ENCODE peak calls at places on chromosomes 16 and 17, in four cellular contexts. P, J, U and A are unnamed samples.

GRCh38 chr16:28992496-28992895 is 7.6 kb downstream of the LAT start:
- DNase-seq in P (no peak), J (no peak), U (no peak), A (no peak)

GRCh38 chr17:44915321-44915726 is at the start of gene GFAP:
- DNase-seq in P (no peak), J (no peak), U (peak; percentile 50), A (no peak)

GRCh38 chr17:44122825-44123355 is 551 bp downstream of the HDAC5 start:
- DNase-seq in P (no peak), J (no peak), U (no peak), A (no peak)

GRCh38 chr16:4936181-4936990 is 562 bp downstream of the PPL start:
- DNase-seq in P (peak; percentile 53), J (peak; percentile 64), U (no peak), A (peak; percentile 28)

GRCh38 chr17:47250855-47251254 is 2.8 kb upstream of the ITGB3 start:
- DNase-seq in P (no peak), J (no peak), U (no peak), A (no peak)

GRCh38 chr16:4697867-4698291 is 4.5 kb downstream of the NUDT16L1 start:
- DNase-seq in P (no peak), J (no peak), U (no peak), A (no peak)

GRCh38 chr16:81517630-81518438 is 73.2 kb downstream of the CMIP start:
- DNase-seq in P (no peak), J (no peak), U (peak; percentile 43), A (no peak)

GRCh38 chr16:2799852-2800226 is 1.6 kb downstream of the PRSS41 start:
- DNase-seq in P (peak; percentile 81), J (peak; percentile 3), U (no peak), A (no peak)

GRCh38 chr16:57984443-57985203 is 13.7 kb upstream of the CNGB1 start:
- DNase-seq in P (peak; percentile 81), J (peak; percentile 95), U (peak; percentile 69), A (peak; percentile 99)

GRCh38 chr16:9016824-9017223 is 53.1 kb upstream of the USP7 start:
- DNase-seq in P (no peak), J (no peak), U (no peak), A (no peak)

GRCh38 chr17:58415371-58416055 is 1.8 kb downstream of the RNF43 start:
- DNase-seq in P (peak; percentile 49), J (peak; percentile 84), U (no peak), A (peak; percentile 16)

GRCh38 chr17:81135503-81136283 is 29.6 kb upstream of the PVALEF start:
- DNase-seq in P (no peak), J (peak; percentile 55), U (no peak), A (peak; percentile 45)

GRCh38 chr17:2724783-2725164 is 13.2 kb upstream of the CLUH start:
- DNase-seq in P (peak; percentile 54), J (peak; percentile 63), U (no peak), A (no peak)

GRCh38 chr17:10156579-10157488 is 41.6 kb downstream of the GAS7 start:
- DNase-seq in P (peak; percentile 50), J (peak; percentile 21), U (no peak), A (no peak)

GRCh38 chr17:9022553-9023388 is 1.5 kb downstream of the NTN1 start:
- DNase-seq in P (no peak), J (peak; percentile 17), U (no peak), A (no peak)
- H3K4me3 ChIP-seq in P (peak overlapping the region; percentile 52), J (peak overlapping the region; percentile 43), U (peak overlapping the region; percentile 69), A (no peak overlapping the region)

DNA sequence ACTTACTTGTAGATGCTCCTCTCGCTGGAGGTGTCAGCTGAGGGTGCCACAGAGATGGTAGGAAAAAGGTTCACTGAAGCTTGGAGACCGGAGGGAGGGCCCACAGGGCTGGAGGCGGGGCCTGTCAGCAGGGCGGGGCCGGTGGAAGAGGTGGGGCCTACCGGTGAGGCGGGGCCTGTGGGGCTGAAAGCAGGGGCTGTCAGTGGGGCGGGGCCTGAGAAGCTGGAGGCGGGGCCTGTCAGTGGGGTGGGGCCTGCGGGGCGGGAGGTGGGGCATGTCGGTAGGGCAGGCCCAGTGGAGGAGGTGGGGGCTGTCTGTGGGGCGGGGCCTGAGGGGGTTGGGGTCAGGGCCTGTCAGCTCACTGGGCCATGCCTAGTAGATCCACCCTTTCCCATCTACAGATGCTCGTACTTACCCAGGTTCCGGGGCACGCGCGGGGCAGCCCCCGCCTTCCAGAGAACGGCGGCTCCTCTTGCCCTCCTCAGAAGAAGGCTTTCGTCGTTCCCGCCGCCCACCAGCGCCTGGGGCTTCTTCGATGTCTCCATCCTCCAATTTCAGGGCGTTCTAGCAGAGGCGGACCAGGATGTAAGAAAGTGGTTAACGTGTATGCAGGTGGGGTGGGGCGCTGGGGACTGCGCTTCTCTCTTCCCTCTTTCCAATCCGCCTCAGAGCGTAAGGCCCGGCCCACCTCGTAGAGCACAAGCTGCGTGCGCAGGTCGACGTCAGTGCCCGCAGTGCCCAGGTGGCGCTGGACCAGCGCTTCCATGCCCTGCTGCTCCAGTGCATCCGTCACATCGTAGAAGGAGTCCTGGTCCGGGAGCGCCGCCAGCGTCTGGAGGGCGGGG is 9.8 kb downstream of the TMEM208 start:
- DNase-seq in P (peak; percentile 67), J (peak; percentile 37), U (no peak), A (peak; percentile 94)
- H3K9me3 ChIP-seq in P (no peaks in the 10 kb centered on the region), J (no peaks in the 10 kb centered on the region), U (no peaks in the 10 kb centered on the region), A (no peaks in the 10 kb centered on the region)

GRCh38 chr16:10617662-10618420 is 37.4 kb upstream of the EMP2 start:
- DNase-seq in P (no peak), J (no peak), U (no peak), A (no peak)

GRCh38 chr16:10619271-10619849 is 39.0 kb upstream of the EMP2 start:
- DNase-seq in P (peak; percentile 86), J (peak; percentile 70), U (peak; percentile 68), A (peak; percentile 82)

GRCh38 chr16:10616744-10617640 is 36.6 kb upstream of the EMP2 start:
- DNase-seq in P (peak; percentile 93), J (peak; percentile 36), U (peak; percentile 90), A (peak; percentile 83)

GRCh38 chr16:10620120-10620519 is 39.7 kb upstream of the EMP2 start:
- DNase-seq in P (no peak), J (no peak), U (no peak), A (no peak)

DNA sequence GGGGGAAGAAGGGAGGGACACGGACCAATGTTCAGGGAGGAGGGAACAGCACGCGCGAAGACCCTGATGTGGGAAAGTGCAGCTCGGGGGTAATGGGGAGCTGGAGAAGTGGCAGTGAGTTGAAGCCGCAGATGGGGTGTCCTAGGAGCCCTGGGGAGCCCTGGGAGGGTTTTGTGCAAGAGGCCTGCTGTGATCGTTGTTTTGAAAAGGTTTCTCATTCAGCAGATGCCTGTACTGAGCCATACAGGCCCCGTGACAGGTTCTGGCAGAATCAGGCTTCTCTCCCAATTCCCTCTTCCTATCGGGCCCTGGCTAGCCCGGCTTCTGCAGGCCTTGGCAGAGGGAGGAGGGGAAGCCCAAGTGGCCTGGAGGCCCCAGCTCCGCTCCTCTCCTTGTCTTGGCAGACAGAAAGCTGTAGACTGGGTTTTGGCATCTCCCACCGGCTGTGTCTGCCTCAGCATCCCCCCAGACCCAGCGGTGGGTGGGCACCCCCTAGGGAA is 38.4 kb upstream of the EMP2 start:
- DNase-seq in P (no peak), J (no peak), U (no peak), A (no peak)
- H3K4me3 ChIP-seq in P (no peak overlapping the region), J (no peak overlapping the region), U (peak overlapping the region; percentile 42), A (no peak overlapping the region)

GRCh38 chr16:71448274-71448866 is 6.5 kb upstream of the TLE7 start:
- DNase-seq in P (no peak), J (no peak), U (no peak), A (no peak)
- H3K9me3 ChIP-seq in P (peaks cover 22% of the 10 kb centered on the region), J (no peaks in the 10 kb centered on the region), U (peaks cover 99% of the 10 kb centered on the region), A (peaks cover 3% of the 10 kb centered on the region)

GRCh38 chr17:50481648-50482047 is 3.0 kb downstream of the RSAD1 start:
- DNase-seq in P (no peak), J (no peak), U (no peak), A (no peak)

GRCh38 chr17:50482516-50482915 is 3.9 kb downstream of the RSAD1 start:
- DNase-seq in P (peak; percentile 94), J (peak; percentile 99), U (peak; percentile 98), A (peak; percentile 86)

GRCh38 chr17:50483266-50483665 is 4.6 kb downstream of the RSAD1 start:
- DNase-seq in P (no peak), J (no peak), U (no peak), A (no peak)

GRCh38 chr17:50480854-50481490 is 2.3 kb downstream of the RSAD1 start:
- DNase-seq in P (no peak), J (no peak), U (no peak), A (no peak)

DNA sequence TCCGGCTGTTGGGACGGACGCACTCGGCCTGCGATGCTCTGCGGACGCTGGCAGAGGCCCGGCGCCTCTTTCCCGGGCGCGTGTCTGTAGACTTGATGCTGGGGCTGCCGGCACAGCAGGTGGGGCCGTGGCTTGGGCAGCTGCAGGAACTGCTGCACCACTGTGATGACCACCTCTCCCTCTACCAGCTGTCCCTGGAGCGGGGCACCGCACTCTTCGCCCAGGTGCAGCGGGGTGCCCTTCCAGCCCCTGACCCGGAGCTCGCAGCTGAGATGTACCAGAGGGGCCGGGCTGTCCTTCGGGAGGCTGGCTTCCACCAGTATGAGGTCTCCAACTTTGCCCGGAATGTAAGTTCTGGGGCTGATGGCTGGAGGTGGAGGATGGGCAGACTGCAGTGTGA is 3.5 kb downstream of the RSAD1 start:
- DNase-seq in P (no peak), J (no peak), U (no peak), A (no peak)
- H3K4me3 ChIP-seq in P (no peak overlapping the region), J (no peak overlapping the region), U (no peak overlapping the region), A (no peak overlapping the region)

GRCh38 chr17:78812849-78813248 is 27.8 kb downstream of the USP36 start:
- DNase-seq in P (no peak), J (no peak), U (no peak), A (no peak)
- H3K9me3 ChIP-seq in P (no peaks in the 10 kb centered on the region), J (no peaks in the 10 kb centered on the region), U (no peaks in the 10 kb centered on the region), A (no peaks in the 10 kb centered on the region)

GRCh38 chr16:87384162-87384999 is 805 bp upstream of the FBXO31 start:
- DNase-seq in P (peak; percentile 60), J (peak; percentile 64), U (no peak), A (peak; percentile 84)

GRCh38 chr16:87380403-87380802 is 3.2 kb downstream of the FBXO31 start:
- DNase-seq in P (no peak), J (no peak), U (no peak), A (no peak)

GRCh38 chr16:87383522-87384161 is at the start of gene FBXO31:
- DNase-seq in P (peak; percentile 89), J (peak; percentile 87), U (peak; percentile 88), A (peak; percentile 97)

GRCh38 chr16:87382023-87382785 is 1.4 kb downstream of the FBXO31 start:
- DNase-seq in P (peak; percentile 50), J (no peak), U (no peak), A (no peak)

GRCh38 chr16:87380875-87381274 is 2.7 kb downstream of the FBXO31 start:
- DNase-seq in P (no peak), J (no peak), U (no peak), A (no peak)
- H3K4me3 ChIP-seq in P (no peak overlapping the region), J (no peak overlapping the region), U (peak overlapping the region; percentile 81), A (no peak overlapping the region)

DNA sequence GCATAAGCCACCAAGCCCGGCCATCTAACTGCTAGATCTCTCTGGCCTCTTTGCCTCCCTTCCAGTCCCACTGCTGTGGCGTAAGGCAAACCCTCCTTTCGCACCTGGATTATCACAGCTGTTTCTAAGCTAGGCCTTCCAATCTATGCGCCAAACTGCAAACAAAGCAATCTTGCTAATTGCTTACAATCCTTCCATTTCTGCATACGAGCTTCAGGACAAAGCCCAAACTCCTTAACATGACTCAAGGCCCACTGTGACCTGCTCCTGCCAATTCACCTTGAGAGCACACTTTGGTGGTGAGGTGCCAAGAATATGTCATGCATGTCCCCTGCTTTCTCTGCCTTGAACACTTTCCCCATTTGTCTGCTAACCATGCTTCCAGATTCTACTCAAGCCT is 6.0 kb upstream of the ARL5C start:
- DNase-seq in P (no peak), J (peak; percentile 71), U (no peak), A (no peak)
- H3K9me3 ChIP-seq in P (no peaks in the 10 kb centered on the region), J (no peaks in the 10 kb centered on the region), U (no peaks in the 10 kb centered on the region), A (no peaks in the 10 kb centered on the region)